ENCODE peak calls at places on chromosome 15, in four cellular contexts. V is EL, M is activated gamma-delta T cell, Z is GM23248. K is an unnamed sample.
A peak's percentile ranks its signal among the peaks of the same experiment; 100 is the strongest.

GRCh38 chr15:34708422-34708821 is 46.4 kb downstream of the GJD2 start:
- DNase-seq in V (peak; percentile 54), M (no peak), Z (peak; percentile 79), K (peak; percentile 62)

GRCh38 chr15:83626171-83626802 is 27.6 kb upstream of the ADAMTSL3 start:
- DNase-seq in V (no peak), M (no peak), Z (peak; percentile 3), K (peak; percentile 25)

GRCh38 chr15:89361451-89362202 is 27.0 kb upstream of the POLG start:
- DNase-seq in V (peak; percentile 56), M (no peak), Z (peak; percentile 78), K (peak; percentile 57)

GRCh38 chr15:68537097-68537496 is 41.7 kb upstream of the CORO2B start:
- DNase-seq in V (peak; percentile 33), M (no peak), Z (peak; percentile 33), K (no peak)

GRCh38 chr15:70101459-70102113 is 3.9 kb upstream of the TLE3 start:
- DNase-seq in V (peak; percentile 77), M (no peak), Z (peak; percentile 80), K (peak; percentile 81)

GRCh38 chr15:101369676-101370075 is 74.6 kb upstream of the SNRPA1 start:
- DNase-seq in V (no peak), M (no peak), Z (no peak), K (no peak)

GRCh38 chr15:70033529-70034140 is 64.1 kb downstream of the TLE3 start:
- DNase-seq in V (peak; percentile 63), M (no peak), Z (peak; percentile 88), K (peak; percentile 9)

GRCh38 chr15:42012241-42012640 is 8.6 kb downstream of the PLA2G4E start:
- DNase-seq in V (no peak), M (no peak), Z (no peak), K (no peak)

GRCh38 chr15:37951999-37952398 is 17.6 kb downstream of the TMCO5A start:
- DNase-seq in V (no peak), M (no peak), Z (no peak), K (no peak)

GRCh38 chr15:87155771-87156170 is 1076.1 kb downstream of the AGBL1 start:
- DNase-seq in V (peak; percentile 24), M (no peak), Z (no peak), K (peak; percentile 27)

GRCh38 chr15:63982381-63982854 is 63.9 kb downstream of the DAPK2 start:
- DNase-seq in V (no peak), M (no peak), Z (no peak), K (no peak)

GRCh38 chr15:60328852-60329443 is 68.8 kb downstream of the ANXA2 start:
- DNase-seq in V (peak; percentile 38), M (no peak), Z (peak; percentile 63), K (peak; percentile 53)

GRCh38 chr15:74207652-74208440 is 5.3 kb upstream of the STRA6 start:
- DNase-seq in V (no peak), M (no peak), Z (no peak), K (no peak)

GRCh38 chr15:79635149-79635771 is 203.1 kb downstream of the MINAR1 start:
- DNase-seq in V (no peak), M (no peak), Z (no peak), K (no peak)

GRCh38 chr15:43081283-43081682 is 24.6 kb downstream of the UBR1 start:
- DNase-seq in V (no peak), M (no peak), Z (no peak), K (no peak)

GRCh38 chr15:100191161-100191560 is 150.6 kb downstream of the ADAMTS17 start:
- DNase-seq in V (no peak), M (no peak), Z (no peak), K (no peak)

GRCh38 chr15:66763186-66764066 is 61.4 kb downstream of the SMAD6 start:
- DNase-seq in V (no peak), M (no peak), Z (peak; percentile 66), K (no peak)

GRCh38 chr15:73433878-73434277 is 9.1 kb upstream of the REC114 start:
- DNase-seq in V (no peak), M (no peak), Z (no peak), K (no peak)

GRCh38 chr15:56468271-56468912 is 3.5 kb upstream of the MNS1 start:
- DNase-seq in V (peak; percentile 43), M (no peak), Z (peak; percentile 42), K (peak; percentile 6)

GRCh38 chr15:41561777-41562145 is 2.7 kb downstream of the TYRO3 start:
- DNase-seq in V (no peak), M (no peak), Z (peak; percentile 23), K (no peak)

GRCh38 chr15:96561593-96561992 is 231.1 kb downstream of the NR2F2 start:
- DNase-seq in V (no peak), M (no peak), Z (no peak), K (no peak)

GRCh38 chr15:69802432-69802831 is 295.3 kb downstream of the TLE3 start:
- DNase-seq in V (no peak), M (no peak), Z (no peak), K (no peak)

GRCh38 chr15:61839541-61839940 is 220.7 kb downstream of the VPS13C start:
- DNase-seq in V (peak; percentile 15), M (no peak), Z (no peak), K (peak; percentile 10)

GRCh38 chr15:62121273-62122015 is 43.6 kb downstream of the C2CD4B start:
- DNase-seq in V (no peak), M (no peak), Z (no peak), K (no peak)

GRCh38 chr15:69869881-69870465 is 227.7 kb downstream of the TLE3 start:
- DNase-seq in V (no peak), M (no peak), Z (no peak), K (no peak)

GRCh38 chr15:64251121-64251520 is 88.3 kb upstream of the PPIB start:
- DNase-seq in V (no peak), M (no peak), Z (no peak), K (peak; percentile 37)

GRCh38 chr15:56805466-56806146 is 72.3 kb upstream of the ZNF280D start:
- DNase-seq in V (peak; percentile 86), M (no peak), Z (peak; percentile 95), K (peak; percentile 91)

GRCh38 chr15:97961067-97961954 is 808 bp downstream of the ARRDC4 start:
- DNase-seq in V (peak; percentile 40), M (peak; percentile 11), Z (peak; percentile 56), K (peak; percentile 44)

GRCh38 chr15:72491768-72492167 is 17.6 kb downstream of the ARIH1 start:
- DNase-seq in V (peak; percentile 82), M (no peak), Z (peak; percentile 91), K (peak; percentile 88)

GRCh38 chr15:85006655-85007054 is 25.0 kb downstream of the PDE8A start:
- DNase-seq in V (no peak), M (no peak), Z (no peak), K (no peak)

GRCh38 chr15:76312540-76313174 is 1.4 kb upstream of the ETFA start:
- DNase-seq in V (peak; percentile 81), M (no peak), Z (peak; percentile 36), K (peak; percentile 78)

GRCh38 chr15:82021992-82022391 is 23.8 kb downstream of the MEX3B start:
- DNase-seq in V (peak; percentile 32), M (no peak), Z (no peak), K (no peak)

GRCh38 chr15:86382341-86382740 is 302.7 kb downstream of the AGBL1 start:
- DNase-seq in V (no peak), M (no peak), Z (no peak), K (no peak)

GRCh38 chr15:39088186-39088585 is 492.7 kb upstream of the THBS1 start:
- DNase-seq in V (no peak), M (no peak), Z (no peak), K (no peak)

GRCh38 chr15:32889189-32889588 is 171.4 kb downstream of the GREM1 start:
- DNase-seq in V (no peak), M (no peak), Z (no peak), K (no peak)